ENCODE peak calls at places on chromosomes 1 and 21, in ten cellular contexts. One of them, this sample, is unnamed.

GRCh38 chr1:225888898-225889690 is at the start of gene LEFTY1:
- DNase-seq in uterus: no peak
- DNase-seq in sigmoid colon: no peak
- DNase-seq in heart left ventricle: no peak
- DNase-seq in adrenal gland: no peak
- DNase-seq in GM12891: no peak
- DNase-seq in Peyer's patch: no peak
- DNase-seq in GM12892: no peak
- DNase-seq in A549: no peak
- DNase-seq in suprapubic skin: no peak
- DNase-seq in this sample: no peak

GRCh38 chr1:8347635-8348034 is 29.7 kb downstream of the SLC45A1 start:
- DNase-seq in uterus: no peak
- DNase-seq in sigmoid colon: no peak
- DNase-seq in heart left ventricle: no peak
- DNase-seq in adrenal gland: no peak
- DNase-seq in GM12891: no peak
- DNase-seq in Peyer's patch: no peak
- DNase-seq in GM12892: no peak
- DNase-seq in A549: no peak
- DNase-seq in suprapubic skin: no peak
- DNase-seq in this sample: no peak

GRCh38 chr1:31936278-31936965 is 1.7 kb downstream of the PTP4A2 start:
- DNase-seq in uterus: no peak
- DNase-seq in sigmoid colon: no peak
- DNase-seq in heart left ventricle: no peak
- DNase-seq in adrenal gland: no peak
- DNase-seq in GM12891: no peak
- DNase-seq in Peyer's patch: no peak
- DNase-seq in GM12892: no peak
- DNase-seq in A549: no peak
- DNase-seq in suprapubic skin: no peak
- DNase-seq in this sample: peak

GRCh38 chr1:208179303-208179702 is 64.9 kb downstream of the PLXNA2 start:
- DNase-seq in uterus: peak
- DNase-seq in sigmoid colon: no peak
- DNase-seq in heart left ventricle: no peak
- DNase-seq in adrenal gland: no peak
- DNase-seq in GM12891: no peak
- DNase-seq in Peyer's patch: peak
- DNase-seq in GM12892: no peak
- DNase-seq in A549: peak
- DNase-seq in suprapubic skin: no peak
- DNase-seq in this sample: peak

GRCh38 chr1:156104065-156104810 is 10.3 kb upstream of the LMNA start:
- DNase-seq in uterus: peak
- DNase-seq in sigmoid colon: peak
- DNase-seq in heart left ventricle: peak
- DNase-seq in adrenal gland: no peak
- DNase-seq in GM12891: no peak
- DNase-seq in Peyer's patch: peak
- DNase-seq in GM12892: no peak
- DNase-seq in A549: peak
- DNase-seq in suprapubic skin: peak
- DNase-seq in this sample: peak

GRCh38 chr1:92975551-92976232 is 14.4 kb upstream of the DIPK1A start:
- DNase-seq in uterus: no peak
- DNase-seq in sigmoid colon: no peak
- DNase-seq in heart left ventricle: no peak
- DNase-seq in adrenal gland: no peak
- DNase-seq in GM12891: no peak
- DNase-seq in Peyer's patch: no peak
- DNase-seq in GM12892: no peak
- DNase-seq in A549: no peak
- DNase-seq in suprapubic skin: no peak
- DNase-seq in this sample: no peak

GRCh38 chr1:1165900-1166421 is 7.7 kb upstream of the TTLL10 start:
- DNase-seq in uterus: no peak
- DNase-seq in sigmoid colon: no peak
- DNase-seq in heart left ventricle: peak
- DNase-seq in adrenal gland: no peak
- DNase-seq in GM12891: no peak
- DNase-seq in Peyer's patch: peak
- DNase-seq in GM12892: no peak
- DNase-seq in A549: no peak
- DNase-seq in suprapubic skin: no peak
- DNase-seq in this sample: no peak

GRCh38 chr1:22658385-22659163 is 5.5 kb downstream of the C1QB start:
- DNase-seq in uterus: no peak
- DNase-seq in sigmoid colon: no peak
- DNase-seq in heart left ventricle: peak
- DNase-seq in adrenal gland: no peak
- DNase-seq in GM12891: no peak
- DNase-seq in Peyer's patch: no peak
- DNase-seq in GM12892: no peak
- DNase-seq in A549: no peak
- DNase-seq in suprapubic skin: no peak
- DNase-seq in this sample: no peak

GRCh38 chr21:45131537-45131999 is 57.2 kb downstream of the ADARB1 start:
- DNase-seq in uterus: no peak
- DNase-seq in sigmoid colon: no peak
- DNase-seq in heart left ventricle: no peak
- DNase-seq in adrenal gland: no peak
- DNase-seq in GM12891: no peak
- DNase-seq in Peyer's patch: no peak
- DNase-seq in GM12892: no peak
- DNase-seq in A549: no peak
- DNase-seq in suprapubic skin: no peak
- DNase-seq in this sample: no peak

GRCh38 chr21:45128613-45129226 is 54.3 kb downstream of the ADARB1 start:
- DNase-seq in uterus: peak
- DNase-seq in sigmoid colon: peak
- DNase-seq in heart left ventricle: peak
- DNase-seq in adrenal gland: peak
- DNase-seq in GM12891: no peak
- DNase-seq in Peyer's patch: peak
- DNase-seq in GM12892: no peak
- DNase-seq in A549: peak
- DNase-seq in suprapubic skin: no peak
- DNase-seq in this sample: peak

GRCh38 chr21:45127937-45128336 is 53.6 kb downstream of the ADARB1 start:
- DNase-seq in uterus: no peak
- DNase-seq in sigmoid colon: no peak
- DNase-seq in heart left ventricle: no peak
- DNase-seq in adrenal gland: no peak
- DNase-seq in GM12891: no peak
- DNase-seq in Peyer's patch: no peak
- DNase-seq in GM12892: no peak
- DNase-seq in A549: no peak
- DNase-seq in suprapubic skin: no peak
- DNase-seq in this sample: no peak

GRCh38 chr21:45129231-45129923 is 55.0 kb downstream of the ADARB1 start:
- DNase-seq in uterus: no peak
- DNase-seq in sigmoid colon: no peak
- DNase-seq in heart left ventricle: no peak
- DNase-seq in adrenal gland: no peak
- DNase-seq in GM12891: no peak
- DNase-seq in Peyer's patch: no peak
- DNase-seq in GM12892: no peak
- DNase-seq in A549: no peak
- DNase-seq in suprapubic skin: no peak
- DNase-seq in this sample: no peak

DNA sequence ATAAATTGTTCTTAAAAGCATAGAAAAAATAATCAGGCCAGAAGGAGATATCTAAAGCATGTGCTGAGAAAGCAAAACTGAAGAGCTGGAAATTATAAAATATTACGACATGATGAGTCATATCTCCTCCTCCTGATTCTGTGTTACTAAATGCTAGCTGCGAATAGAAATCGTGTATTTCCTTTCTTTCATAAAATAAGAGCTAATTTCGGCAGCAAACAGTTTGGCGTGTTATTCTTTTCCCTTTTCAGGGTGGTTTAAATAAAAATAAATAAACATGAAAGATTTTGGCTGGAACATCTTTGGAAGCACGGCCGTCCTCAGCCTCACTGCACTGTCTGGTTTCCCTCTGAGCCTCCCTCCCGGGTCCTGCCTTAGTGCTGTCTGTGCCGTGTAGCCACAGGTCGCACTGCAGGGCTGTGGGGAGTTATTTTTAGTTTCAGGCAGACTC is 56.0 kb downstream of the ADARB1 start:
- DNase-seq in uterus: peak
- DNase-seq in sigmoid colon: peak
- DNase-seq in heart left ventricle: no peak
- DNase-seq in adrenal gland: peak
- DNase-seq in GM12891: peak
- DNase-seq in Peyer's patch: no peak
- DNase-seq in GM12892: no peak
- DNase-seq in A549: no peak
- DNase-seq in suprapubic skin: no peak
- DNase-seq in this sample: no peak
- TF ChIP-seq POLR2A in uterus: no peak
- TF ChIP-seq POLR2A in sigmoid colon: peak
- TF ChIP-seq POLR2A in heart left ventricle: no peak
- TF ChIP-seq POLR2A in adrenal gland: peak
- TF ChIP-seq POLR2A in GM12891: no peak
- TF ChIP-seq POLR2A in Peyer's patch: no peak
- TF ChIP-seq POLR2A in GM12892: no peak
- TF ChIP-seq POLR2A in A549: no peak
- TF ChIP-seq POLR2A in suprapubic skin: no peak
- TF ChIP-seq POLR2A in this sample: no peak

DNA sequence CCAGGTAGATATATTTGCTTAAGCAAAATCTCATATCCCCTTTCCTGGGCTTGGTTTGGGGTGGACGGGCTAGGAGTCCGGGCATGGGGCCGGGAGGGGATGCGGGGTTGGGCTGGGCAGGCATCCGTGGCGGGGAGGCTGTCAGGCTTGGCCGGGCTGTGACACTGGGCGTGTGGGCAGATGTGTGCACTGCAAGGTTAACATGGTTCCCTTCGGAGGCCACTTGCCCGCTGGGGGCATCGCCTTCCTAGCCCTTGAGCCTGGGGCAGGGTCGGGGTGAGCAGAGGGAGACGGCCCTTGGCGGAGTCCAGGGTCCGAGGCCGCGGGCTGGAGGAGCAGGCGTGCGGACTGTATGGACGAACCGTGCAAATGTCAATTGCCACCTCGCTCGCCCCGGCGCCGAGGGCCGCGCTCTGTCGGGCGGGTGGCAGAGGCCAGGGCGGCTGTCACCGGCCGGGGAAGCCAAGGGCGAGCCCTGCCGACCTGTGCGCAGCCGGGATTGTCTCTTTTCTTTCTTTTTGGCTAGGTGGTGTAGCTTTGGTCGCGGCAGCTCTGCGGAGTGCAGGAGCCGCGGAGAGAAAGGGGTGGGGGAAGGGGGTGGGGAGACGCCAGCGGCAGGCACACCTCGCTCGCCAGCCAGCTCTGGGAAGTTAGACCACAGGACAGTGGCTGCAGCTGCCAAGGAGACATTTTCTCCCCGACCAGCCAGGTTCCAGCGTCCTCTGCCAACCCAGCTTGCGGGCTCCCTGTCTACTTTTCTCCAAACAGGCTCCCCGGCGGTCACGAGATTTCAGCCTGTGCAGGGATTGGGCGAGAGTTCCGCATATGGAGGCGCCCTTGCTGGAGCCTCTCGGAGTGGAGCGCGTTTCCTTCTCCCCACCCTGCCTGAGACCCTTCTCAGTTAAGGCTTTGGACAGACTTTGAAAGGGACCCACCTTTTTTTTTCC is 1.3 kb downstream of the RCOR3 start:
- DNase-seq in uterus: peak
- DNase-seq in sigmoid colon: peak
- DNase-seq in heart left ventricle: peak
- DNase-seq in adrenal gland: peak
- DNase-seq in GM12891: peak
- DNase-seq in Peyer's patch: peak
- DNase-seq in GM12892: peak
- DNase-seq in A549: peak
- DNase-seq in suprapubic skin: peak
- DNase-seq in this sample: peak
- TF ChIP-seq POLR2A in uterus: no peak
- TF ChIP-seq POLR2A in sigmoid colon: no peak
- TF ChIP-seq POLR2A in heart left ventricle: no peak
- TF ChIP-seq POLR2A in adrenal gland: peak
- TF ChIP-seq POLR2A in GM12891: no peak
- TF ChIP-seq POLR2A in Peyer's patch: peak
- TF ChIP-seq POLR2A in GM12892: no peak
- TF ChIP-seq POLR2A in A549: peak
- TF ChIP-seq POLR2A in suprapubic skin: no peak
- TF ChIP-seq POLR2A in this sample: peak

DNA sequence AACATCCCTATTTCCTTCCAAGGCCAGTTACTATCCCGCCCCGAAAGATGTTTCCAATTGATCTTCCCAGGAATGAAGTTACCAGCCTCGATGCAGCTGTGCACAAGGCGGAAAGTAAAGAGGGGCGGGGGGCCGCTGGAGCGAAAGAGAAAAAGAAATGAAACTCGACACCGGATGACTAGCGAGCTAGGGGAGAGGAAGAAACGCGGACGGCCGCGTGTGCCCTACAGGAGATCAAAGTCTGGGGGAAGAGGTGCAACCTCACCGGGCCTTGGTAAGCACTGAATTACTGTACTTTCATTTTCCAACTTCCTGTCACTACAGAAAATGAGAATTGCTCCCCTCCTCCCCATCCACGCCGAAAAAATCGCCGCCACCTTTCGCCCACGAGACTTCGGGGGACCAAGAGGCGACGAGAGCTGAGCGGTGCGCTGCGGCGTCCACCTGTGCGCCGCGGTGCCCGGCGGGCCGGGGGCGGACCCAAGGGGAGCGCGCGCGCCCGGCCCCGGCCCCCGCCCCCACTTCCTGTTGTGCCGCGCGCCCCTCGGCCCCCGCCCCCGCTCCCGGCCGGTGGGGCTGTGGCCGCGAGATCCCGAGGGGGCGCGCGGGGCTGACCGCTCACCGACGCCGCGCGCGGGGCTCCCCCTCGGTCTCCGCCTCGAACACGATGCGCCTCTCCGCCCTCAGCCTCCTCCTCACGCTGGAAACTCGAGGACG is 643 bp downstream of the ELK4 start:
- DNase-seq in uterus: peak
- DNase-seq in sigmoid colon: peak
- DNase-seq in heart left ventricle: peak
- DNase-seq in adrenal gland: peak
- DNase-seq in GM12891: peak
- DNase-seq in Peyer's patch: peak
- DNase-seq in GM12892: peak
- DNase-seq in A549: peak
- DNase-seq in suprapubic skin: peak
- DNase-seq in this sample: peak
- TF ChIP-seq POLR2A in uterus: no peak
- TF ChIP-seq POLR2A in sigmoid colon: no peak
- TF ChIP-seq POLR2A in heart left ventricle: no peak
- TF ChIP-seq POLR2A in adrenal gland: peak
- TF ChIP-seq POLR2A in GM12891: peak
- TF ChIP-seq POLR2A in Peyer's patch: peak
- TF ChIP-seq POLR2A in GM12892: peak
- TF ChIP-seq POLR2A in A549: peak
- TF ChIP-seq POLR2A in suprapubic skin: no peak
- TF ChIP-seq POLR2A in this sample: no peak

GRCh38 chr1:183279835-183280234 is 93.8 kb downstream of the LAMC2 start:
- DNase-seq in uterus: no peak
- DNase-seq in sigmoid colon: no peak
- DNase-seq in heart left ventricle: peak
- DNase-seq in adrenal gland: peak
- DNase-seq in GM12891: no peak
- DNase-seq in Peyer's patch: no peak
- DNase-seq in GM12892: no peak
- DNase-seq in A549: no peak
- DNase-seq in suprapubic skin: no peak
- DNase-seq in this sample: no peak

GRCh38 chr1:183276386-183276785 is 90.3 kb downstream of the LAMC2 start:
- DNase-seq in uterus: no peak
- DNase-seq in sigmoid colon: no peak
- DNase-seq in heart left ventricle: no peak
- DNase-seq in adrenal gland: no peak
- DNase-seq in GM12891: no peak
- DNase-seq in Peyer's patch: no peak
- DNase-seq in GM12892: no peak
- DNase-seq in A549: no peak
- DNase-seq in suprapubic skin: peak
- DNase-seq in this sample: no peak

GRCh38 chr1:183281039-183281438 is 95.0 kb downstream of the LAMC2 start:
- DNase-seq in uterus: peak
- DNase-seq in sigmoid colon: peak
- DNase-seq in heart left ventricle: no peak
- DNase-seq in adrenal gland: peak
- DNase-seq in GM12891: no peak
- DNase-seq in Peyer's patch: no peak
- DNase-seq in GM12892: no peak
- DNase-seq in A549: peak
- DNase-seq in suprapubic skin: no peak
- DNase-seq in this sample: no peak

GRCh38 chr1:183277821-183278735 is 92.0 kb downstream of the LAMC2 start:
- DNase-seq in uterus: no peak
- DNase-seq in sigmoid colon: no peak
- DNase-seq in heart left ventricle: no peak
- DNase-seq in adrenal gland: no peak
- DNase-seq in GM12891: no peak
- DNase-seq in Peyer's patch: no peak
- DNase-seq in GM12892: no peak
- DNase-seq in A549: no peak
- DNase-seq in suprapubic skin: no peak
- DNase-seq in this sample: no peak

GRCh38 chr1:183278736-183279591 is 92.9 kb downstream of the LAMC2 start:
- DNase-seq in uterus: no peak
- DNase-seq in sigmoid colon: no peak
- DNase-seq in heart left ventricle: no peak
- DNase-seq in adrenal gland: no peak
- DNase-seq in GM12891: no peak
- DNase-seq in Peyer's patch: no peak
- DNase-seq in GM12892: no peak
- DNase-seq in A549: no peak
- DNase-seq in suprapubic skin: no peak
- DNase-seq in this sample: no peak
- TF ChIP-seq POLR2A in uterus: no peak
- TF ChIP-seq POLR2A in sigmoid colon: no peak
- TF ChIP-seq POLR2A in heart left ventricle: no peak
- TF ChIP-seq POLR2A in adrenal gland: no peak
- TF ChIP-seq POLR2A in GM12891: no peak
- TF ChIP-seq POLR2A in Peyer's patch: no peak
- TF ChIP-seq POLR2A in GM12892: no peak
- TF ChIP-seq POLR2A in A549: no peak
- TF ChIP-seq POLR2A in suprapubic skin: no peak
- TF ChIP-seq POLR2A in this sample: no peak